ENCODE peak calls at places on chromosomes 11 and 22, in ten cellular contexts. Z is kidney epithelial cell, B is adrenal gland, X is astrocyte of the spinal cord, G is mucosa of descending colon, M is Caco-2, F is heart left ventricle, I is prostate gland, P is breast epithelium, O is dorsolateral prefrontal cortex. R is an unnamed sample.

GRCh38 chr11:65112551-65113360 is 1.1 kb downstream of the TM7SF2 start:
- DNase-seq in Z (no peak), X (peak; percentile 33), I (no peak), B (peak; percentile 78), G (peak; percentile 79), F (peak; percentile 85), M (peak; percentile 59), P (no peak), O (peak; percentile 48), R (peak; percentile 72)

GRCh38 chr11:65382804-65383368 is 440 bp upstream of the SLC25A45 start:
- DNase-seq in Z (no peak), P (peak; percentile 94), G (peak; percentile 92), F (no peak), I (no peak), B (peak; percentile 95), O (no peak), X (no peak), M (no peak), R (no peak)

GRCh38 chr11:37724305-37724704 is 1126.3 kb upstream of the RAG2 start:
- DNase-seq in M (no peak), F (no peak), B (no peak), I (no peak), Z (no peak), O (no peak), P (no peak), X (no peak), G (no peak), R (no peak)

GRCh38 chr22:26322179-26322905 is 106.7 kb upstream of the ASPHD2 start:
- DNase-seq in B (no peak), I (no peak), G (no peak), X (peak; percentile 53), M (no peak), Z (peak; percentile 39), F (no peak), O (no peak), P (no peak), R (no peak)

GRCh38 chr11:44625759-44626523 is 60.5 kb downstream of the CD82 start:
- DNase-seq in F (no peak), B (no peak), O (peak; percentile 16), G (no peak), I (peak; percentile 2), P (no peak), X (no peak), M (no peak), Z (no peak), R (peak; percentile 1)

GRCh38 chr11:24422371-24422770 is 74.5 kb upstream of the LUZP2 start:
- DNase-seq in G (no peak), M (no peak), B (no peak), X (peak; percentile 17), I (no peak), F (no peak), Z (no peak), O (no peak), P (no peak), R (no peak)

GRCh38 chr11:58179648-58180047 is 9.2 kb upstream of the OR9Q2 start:
- DNase-seq in M (no peak), I (no peak), B (no peak), Z (no peak), P (no peak), G (no peak), O (no peak), F (peak; percentile 44), X (no peak), R (no peak)

GRCh38 chr11:2940166-2940929 is 11.1 kb upstream of the PHLDA2 start:
- DNase-seq in P (peak; percentile 71), M (no peak), O (peak; percentile 13), G (peak; percentile 69), B (peak; percentile 69), X (no peak), Z (no peak), I (no peak), F (peak; percentile 71), R (no peak)

GRCh38 chr22:39518124-39518786 is 2.1 kb upstream of the ATF4 start:
- DNase-seq in B (no peak), X (no peak), M (no peak), G (no peak), P (no peak), O (no peak), I (no peak), Z (no peak), F (no peak), R (no peak)

GRCh38 chr11:130426223-130427048 is 2.0 kb downstream of the ADAMTS8 start:
- DNase-seq in I (no peak), F (peak; percentile 51), Z (no peak), X (no peak), G (no peak), B (no peak), M (no peak), P (no peak), O (peak; percentile 57), R (no peak)

GRCh38 chr11:65415499-65416340 is 6.9 kb upstream of the NEAT1 start:
- DNase-seq in M (peak; percentile 28), G (no peak), Z (no peak), B (peak; percentile 54), O (peak; percentile 18), F (peak; percentile 65), I (no peak), X (no peak), P (no peak), R (no peak)

GRCh38 chr11:120344302-120345004 is 8.2 kb downstream of the ARHGEF12 start:
- DNase-seq in X (peak; percentile 64), M (no peak), B (no peak), I (no peak), P (no peak), G (peak; percentile 61), F (no peak), Z (no peak), O (no peak), R (no peak)

GRCh38 chr11:107928767-107929507 is 689 bp downstream of the RAB39A start:
- DNase-seq in Z (no peak), G (peak; percentile 30), O (no peak), X (no peak), B (peak; percentile 19), I (no peak), F (no peak), M (no peak), P (no peak), R (peak; percentile 45)

GRCh38 chr11:120546312-120547205 is 35.0 kb downstream of the GRIK4 start:
- DNase-seq in O (no peak), M (no peak), B (peak; percentile 93), F (no peak), I (no peak), G (peak; percentile 28), X (peak; percentile 94), Z (peak; percentile 77), P (peak; percentile 68), R (peak; percentile 57)

DNA sequence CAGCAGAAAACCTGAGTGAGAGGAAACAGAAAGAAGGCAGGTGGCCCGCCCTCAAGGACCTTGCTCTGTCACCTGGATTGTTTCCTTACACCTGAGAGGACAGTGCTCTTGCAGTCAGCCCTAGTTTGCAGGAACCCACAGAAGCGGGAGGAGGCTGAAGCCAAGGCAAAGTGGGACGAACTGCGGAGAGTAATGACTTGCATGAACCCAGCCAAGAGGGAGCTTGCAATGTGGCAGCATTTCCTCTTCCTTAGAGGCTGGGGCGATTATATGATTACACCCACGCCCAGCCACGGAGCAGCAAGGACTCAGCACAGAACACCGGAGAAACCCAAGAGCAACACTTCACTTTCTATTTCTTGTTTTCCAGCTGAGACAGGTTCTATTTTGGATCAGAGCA is 102.6 kb downstream of the SPON1 start:
- DNase-seq in M (no peak), B (no peak), X (no peak), P (no peak), Z (no peak), I (no peak), F (no peak), G (peak; percentile 65), O (no peak), R (no peak)
- H3K4me3 ChIP-seq in M (no peak overlapping the region), B (no peak overlapping the region), X (no peak overlapping the region), P (peak overlapping the region; percentile 43), Z (no peak overlapping the region), I (no peak overlapping the region), F (no peak overlapping the region), G (no peak overlapping the region), O (no peak overlapping the region), R (no peak overlapping the region)

GRCh38 chr11:16818284-16818683 is 79.8 kb downstream of the C11orf58 start:
- DNase-seq in Z (no peak), P (no peak), B (no peak), M (no peak), I (no peak), F (no peak), G (no peak), X (peak; percentile 46), O (no peak), R (no peak)
- TF ChIP-seq CTCF in Z (no peak), P (no peak), B (no peak), M (no peak), I (no peak), F (no peak), G (no peak), X (peak; percentile 20), O (no peak), R (no peak)

GRCh38 chr22:42075277-42075676 is 1.2 kb downstream of the PHETA2 start:
- DNase-seq in Z (no peak), G (no peak), F (no peak), M (no peak), I (no peak), O (no peak), B (no peak), X (no peak), P (no peak), R (no peak)

GRCh38 chr22:42072606-42073330 is 1.3 kb upstream of the PHETA2 start:
- DNase-seq in O (no peak), X (no peak), F (no peak), M (no peak), G (no peak), I (no peak), B (no peak), P (no peak), Z (no peak), R (no peak)

GRCh38 chr22:42074846-42075245 is 798 bp downstream of the PHETA2 start:
- DNase-seq in O (no peak), M (no peak), G (no peak), B (no peak), Z (no peak), P (no peak), F (no peak), I (no peak), X (no peak), R (no peak)

GRCh38 chr22:42073568-42074152 is 388 bp upstream of the PHETA2 start:
- DNase-seq in P (no peak), I (no peak), O (no peak), B (no peak), Z (no peak), M (no peak), G (no peak), F (no peak), X (no peak), R (no peak)

GRCh38 chr22:42074153-42074750 is at the start of gene PHETA2:
- DNase-seq in O (no peak), I (no peak), F (peak; percentile 82), B (no peak), P (peak; percentile 42), X (peak; percentile 42), M (peak; percentile 71), Z (no peak), G (peak; percentile 67), R (no peak)
- H3K4me3 ChIP-seq in O (peak within 1 kb of the TSS; percentile 60), I (peak within 1 kb of the TSS; percentile 62), F (peak within 1 kb of the TSS; percentile 64), B (no peak within 1 kb of the TSS), P (peak within 1 kb of the TSS; percentile 86), X (peak within 1 kb of the TSS; percentile 60), M (peak within 1 kb of the TSS; percentile 83), Z (peak within 1 kb of the TSS; percentile 54), G (peak within 1 kb of the TSS; percentile 41), R (no peak within 1 kb of the TSS)

DNA sequence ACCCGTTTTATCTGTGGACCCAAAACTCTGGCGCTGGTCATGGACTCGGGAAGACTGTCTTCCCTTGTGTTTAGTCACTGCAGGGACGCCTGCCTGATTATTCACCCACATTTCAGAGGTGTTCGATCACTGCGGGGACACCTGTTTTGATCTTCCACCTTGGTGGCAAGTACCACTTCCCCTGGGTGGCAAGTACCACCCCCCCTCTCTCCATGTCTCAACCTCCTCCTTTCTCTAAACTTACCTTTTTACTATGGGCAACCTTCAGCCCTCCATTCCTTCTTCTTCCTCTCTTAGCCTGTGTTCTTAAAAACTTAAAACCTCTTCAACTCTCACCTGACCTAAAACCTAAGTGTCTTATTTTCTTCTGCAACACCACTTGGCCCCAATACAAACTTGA is 1.9 kb upstream of the NDUFC2 start:
- DNase-seq in I (no peak), F (no peak), O (no peak), P (no peak), Z (no peak), B (no peak), M (no peak), G (no peak), X (no peak), R (no peak)
- TF ChIP-seq CTCF in I (no peak), F (no peak), O (no peak), P (no peak), Z (no peak), B (no peak), M (no peak), G (no peak), X (no peak), R (no peak)